ENCODE peak calls at places on chromosomes 5 and 9, in ten cellular contexts. S, Y, D, W, R, J, C, N, K and P are unnamed samples.

GRCh38 chr5:143547342-143547741 is 143.9 kb upstream of the NR3C1 start:
- DNase-seq in K (no peak), J (no peak), C (no peak), D (no peak), Y (no peak), S (no peak), R (no peak), N (peak; percentile 43), W (no peak), P (no peak)

GRCh38 chr9:15513335-15513734 is 2.6 kb upstream of the PSIP1 start:
- DNase-seq in W (no peak), Y (no peak), N (peak; percentile 53), J (no peak), K (no peak), S (no peak), D (no peak), C (no peak), R (no peak), P (no peak)

GRCh38 chr9:79700607-79701330 is 129.0 kb downstream of the TLE4 start:
- DNase-seq in C (no peak), N (no peak), D (no peak), Y (no peak), R (no peak), W (no peak), J (no peak), K (no peak), S (no peak), P (no peak)

GRCh38 chr9:26524225-26524624 is 368.4 kb downstream of the CAAP1 start:
- DNase-seq in N (no peak), R (no peak), D (no peak), C (no peak), W (no peak), S (peak; percentile 56), Y (peak; percentile 85), K (no peak), J (peak; percentile 25), P (no peak)

GRCh38 chr9:112050544-112051475 is 124.3 kb downstream of the SUSD1 start:
- DNase-seq in W (peak; percentile 72), Y (no peak), D (no peak), J (peak; percentile 44), R (no peak), K (no peak), C (no peak), S (peak; percentile 57), N (peak; percentile 42), P (no peak)

GRCh38 chr5:14464661-14465060 is 116.9 kb upstream of the OTULINL start:
- DNase-seq in C (no peak), Y (no peak), R (no peak), J (no peak), W (no peak), K (no peak), N (no peak), S (no peak), D (no peak), P (no peak)

GRCh38 chr9:129336130-129336528 is 158.1 kb upstream of the IER5L start:
- DNase-seq in Y (no peak), W (no peak), C (no peak), R (no peak), N (no peak), J (no peak), S (no peak), K (no peak), D (no peak), P (no peak)

GRCh38 chr5:99614888-99615287 is 686.1 kb upstream of the CHD1 start:
- DNase-seq in C (no peak), D (no peak), N (no peak), S (no peak), Y (no peak), K (no peak), R (no peak), J (no peak), W (no peak), P (no peak)

DNA sequence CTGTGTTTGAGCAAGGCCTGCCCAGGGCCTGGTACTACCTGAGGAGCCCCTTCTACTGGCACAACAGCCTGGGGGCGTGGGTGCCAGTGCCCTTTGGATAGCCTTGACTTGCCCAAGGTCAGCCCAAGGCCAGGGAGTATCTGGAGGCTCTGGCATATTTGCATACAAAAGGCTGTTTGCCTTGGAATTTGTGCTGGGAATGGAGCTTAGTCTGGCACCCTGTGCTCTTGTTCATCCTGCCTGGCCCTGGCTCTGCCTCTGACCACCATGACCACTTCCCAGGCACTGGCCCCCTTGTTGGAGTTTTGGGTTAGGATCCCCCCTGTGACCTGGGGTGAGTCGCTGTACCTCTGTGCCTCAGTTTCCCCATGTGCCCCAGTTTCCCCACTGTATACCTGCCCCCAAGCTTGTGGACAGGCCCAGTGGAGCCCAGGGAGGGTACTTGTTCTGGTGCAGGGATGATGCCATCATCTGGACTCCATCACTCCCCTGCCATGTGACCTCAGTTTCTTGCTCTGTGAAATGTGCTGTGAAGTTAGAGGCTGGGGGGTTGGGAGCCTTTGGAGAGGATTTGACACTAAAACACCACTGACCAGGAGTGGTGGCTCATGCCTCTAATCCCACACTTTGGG is 1.6 kb downstream of the SUSD3 start:
- DNase-seq in J (no peak), C (no peak), N (no peak), S (no peak), W (peak; percentile 49), Y (no peak), K (no peak), D (no peak), R (no peak), P (no peak)
- TF ChIP-seq POLR2A in J (no peak), C (no peak), N (no peak), S (no peak), W (no peak), Y (no peak), K (no peak), D (no peak), R (no peak), P (no peak)

DNA sequence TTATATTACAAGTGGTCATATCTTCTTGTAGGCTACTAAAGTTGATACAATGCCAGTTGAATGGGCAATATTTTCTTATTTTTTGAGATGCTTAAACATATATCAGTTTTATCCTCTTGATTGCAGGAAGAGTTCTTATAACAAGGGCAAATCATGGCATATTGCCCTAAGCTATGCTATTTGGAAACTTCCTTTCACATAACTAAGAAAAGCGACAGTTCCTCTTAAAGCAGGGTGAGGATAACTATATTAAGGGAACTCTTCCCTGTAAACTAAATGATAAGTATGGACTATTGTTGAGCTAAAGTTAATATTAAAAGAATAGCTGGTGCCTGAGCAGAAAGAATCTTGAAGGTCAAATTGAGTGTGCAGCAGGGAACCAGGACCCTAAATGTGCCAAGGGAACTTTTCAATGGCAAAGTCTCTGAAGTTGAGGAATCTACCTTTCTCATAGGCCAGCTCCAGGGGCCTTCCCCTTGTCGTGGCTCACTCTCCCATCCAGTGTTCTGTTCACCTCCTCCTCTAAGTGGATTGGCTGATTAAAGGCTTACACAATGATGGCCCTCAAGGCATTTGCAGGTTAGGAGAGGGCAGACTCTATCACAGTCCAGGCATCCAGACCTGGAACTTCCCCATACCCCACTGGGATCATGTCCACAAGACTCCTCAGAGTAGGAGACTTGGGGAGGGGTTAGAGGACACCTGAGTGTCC is 26.8 kb downstream of the FYB1 start:
- DNase-seq in D (no peak), J (no peak), N (no peak), K (no peak), W (no peak), C (no peak), Y (no peak), S (no peak), R (no peak), P (no peak)
- H3K4me3 ChIP-seq in D (no peak overlapping the region), J (no peak overlapping the region), N (no peak overlapping the region), K (no peak overlapping the region), W (no peak overlapping the region), C (no peak overlapping the region), Y (no peak overlapping the region), S (no peak overlapping the region), R (no peak overlapping the region), P (no peak overlapping the region)

GRCh38 chr5:131265318-131265803 is 1.5 kb downstream of the CDC42SE2 start:
- DNase-seq in R (no peak), Y (no peak), C (no peak), D (no peak), N (peak; percentile 76), K (no peak), S (no peak), J (peak; percentile 35), W (no peak), P (no peak)

GRCh38 chr5:131262953-131263541 is 806 bp upstream of the CDC42SE2 start:
- DNase-seq in K (no peak), N (no peak), R (no peak), Y (no peak), J (no peak), S (no peak), D (no peak), C (no peak), W (no peak), P (no peak)

GRCh38 chr5:131264453-131265200 is 774 bp downstream of the CDC42SE2 start:
- DNase-seq in K (no peak), C (no peak), J (peak; percentile 35), R (peak; percentile 68), W (peak; percentile 60), Y (peak; percentile 50), N (peak; percentile 47), D (no peak), S (peak; percentile 31), P (no peak)

GRCh38 chr5:131261483-131261882 is 2.4 kb upstream of the CDC42SE2 start:
- DNase-seq in R (no peak), Y (no peak), J (no peak), K (no peak), N (no peak), C (no peak), W (no peak), S (no peak), D (no peak), P (no peak)

DNA sequence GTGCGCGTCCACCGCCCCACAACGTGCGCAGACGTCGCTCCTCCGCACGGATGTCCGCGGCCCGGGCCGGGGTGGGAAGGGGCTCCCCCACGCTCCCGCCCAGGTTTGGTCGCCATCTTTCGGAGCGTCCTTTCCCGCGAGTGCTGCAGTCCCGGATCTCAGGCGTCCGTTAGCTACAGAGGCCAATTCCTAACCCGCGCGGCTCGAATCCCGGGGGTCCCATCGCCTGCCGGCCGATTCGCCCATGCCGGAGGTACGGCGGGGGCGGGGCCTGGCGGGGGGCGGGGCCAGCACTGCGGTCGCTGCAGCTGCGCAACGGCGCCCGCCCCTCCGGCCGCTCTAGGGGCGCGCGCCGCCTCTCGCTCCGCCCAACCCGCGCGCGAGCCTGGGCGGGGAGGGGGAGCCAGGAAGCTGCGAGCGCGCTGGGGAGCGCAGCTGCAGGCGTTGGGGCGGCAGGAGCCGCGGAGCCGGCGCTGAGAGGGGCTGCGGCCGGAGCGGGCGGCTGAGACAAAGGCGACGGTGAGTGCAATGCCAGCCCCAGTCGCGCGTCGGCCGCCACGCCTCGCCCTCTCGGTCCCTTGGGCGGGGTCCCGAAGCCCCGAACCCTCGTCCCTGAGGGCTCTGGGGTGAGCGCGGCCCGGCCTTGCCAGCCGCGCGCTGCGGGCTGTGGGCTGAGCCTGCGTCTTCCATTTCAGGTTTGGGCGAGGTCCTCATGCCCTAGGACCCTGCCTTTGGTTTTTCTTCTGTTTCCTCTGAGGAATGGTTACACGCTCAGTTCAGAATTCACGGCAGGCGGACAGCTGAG is at the start of gene CDC42SE2:
- DNase-seq in R (peak; percentile 92), J (peak; percentile 84), K (peak; percentile 76), N (peak; percentile 81), W (peak; percentile 88), Y (peak; percentile 71), D (no peak), S (peak; percentile 85), C (peak; percentile 27), P (peak; percentile 94)
- TF ChIP-seq CTCF in R (no peak), J (no peak), K (no peak), N (no peak), W (no peak), Y (no peak), D (no peak), S (no peak), C (peak; percentile 15), P (no peak)

DNA sequence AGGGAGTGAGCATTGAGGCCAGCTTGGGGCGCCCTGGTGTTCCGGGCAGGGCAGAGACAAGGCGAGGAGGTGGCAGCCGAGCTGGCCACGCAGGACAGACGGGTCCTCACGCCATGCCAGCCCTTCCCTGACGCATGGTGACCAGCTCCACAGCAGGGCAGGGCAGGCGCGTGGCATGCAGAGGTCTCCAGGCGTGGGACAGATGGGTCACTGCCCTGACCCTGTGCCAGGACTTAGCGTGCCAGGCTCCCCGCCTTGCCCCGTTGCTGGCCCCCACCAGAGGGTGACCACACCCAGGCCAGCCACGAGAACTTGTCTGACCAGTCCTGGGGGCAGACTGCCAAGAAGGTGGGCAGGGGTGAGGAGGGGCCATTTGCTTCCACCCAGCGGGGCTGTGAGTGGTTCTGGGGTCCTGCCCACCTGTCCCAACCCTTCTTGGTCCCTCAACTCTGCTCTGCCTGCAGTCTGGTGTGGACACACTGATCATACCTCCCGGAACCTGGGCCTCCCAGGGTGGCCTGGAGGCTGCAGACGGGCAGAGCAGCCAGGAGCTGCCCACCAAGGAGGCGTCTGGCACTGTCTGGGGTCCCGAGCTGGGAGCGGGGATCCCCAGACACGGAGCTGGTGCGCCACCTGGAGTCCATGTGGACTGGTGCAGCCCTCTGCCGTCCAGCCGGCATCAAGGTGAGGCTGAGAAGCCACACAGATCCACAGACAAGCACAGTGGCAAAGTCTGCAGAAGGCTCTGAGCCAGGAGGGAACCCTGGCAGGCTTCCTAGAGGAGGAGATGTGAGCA is at the start of gene RNF224:
- DNase-seq in K (peak; percentile 45), N (peak; percentile 84), D (no peak), C (no peak), W (peak; percentile 83), R (peak; percentile 88), Y (peak; percentile 84), J (peak; percentile 90), S (peak; percentile 66), P (peak; percentile 90)
- TF ChIP-seq POLR2A in K (no peak), N (peak; percentile 1), D (no peak), C (no peak), W (no peak), R (no peak), Y (no peak), J (no peak), S (no peak), P (no peak)